ENCODE peak calls at places on chromosomes 5 and 9, in eight cellular contexts. Q, D, K, G, H, N, Y and U are unnamed samples.

GRCh38 chr9:89637787-89638186 is 33.0 kb downstream of the GADD45G start:
- DNase-seq in Y (no peak), K (no peak), H (no peak), Q (peak), D (no peak), G (peak), N (no peak), U (no peak)

GRCh38 chr9:130036099-130036498 is 6.9 kb downstream of the FNBP1 start:
- DNase-seq in Y (no peak), K (no peak), N (peak), H (no peak), Q (peak), D (peak), G (peak), U (peak)

GRCh38 chr5:31531543-31531887 is 378 bp downstream of the DROSHA start:
- DNase-seq in K (no peak), G (peak), Y (peak), H (peak), D (no peak), Q (peak), N (peak), U (peak)

GRCh38 chr5:96852769-96853168 is 23.5 kb upstream of the ERAP2 start:
- DNase-seq in N (peak), H (no peak), Q (peak), Y (no peak), K (no peak), G (no peak), D (peak), U (no peak)

GRCh38 chr5:5523066-5523505 is 100.6 kb downstream of the ICE1 start:
- DNase-seq in Q (no peak), D (no peak), Y (peak), N (peak), K (peak), H (no peak), G (no peak), U (peak)

GRCh38 chr5:115150512-115150911 is 19.2 kb downstream of the TRIM36 start:
- DNase-seq in D (no peak), G (no peak), H (no peak), Y (no peak), N (no peak), K (peak), Q (no peak), U (no peak)

GRCh38 chr9:722388-722980 is 119.0 kb upstream of the DMRT1 start:
- DNase-seq in Y (no peak), G (no peak), D (no peak), N (no peak), H (no peak), Q (no peak), K (no peak), U (no peak)

GRCh38 chr9:136339173-136339957 is 12.0 kb downstream of the GPSM1 start:
- DNase-seq in N (peak), H (peak), Q (peak), G (peak), K (peak), D (no peak), Y (peak), U (peak)

GRCh38 chr9:1267581-1267980 is 217.4 kb downstream of the DMRT2 start:
- DNase-seq in K (no peak), D (no peak), H (no peak), N (no peak), Y (no peak), G (no peak), Q (no peak), U (no peak)

GRCh38 chr5:153275697-153276096 is 214.8 kb upstream of the GRIA1 start:
- DNase-seq in D (no peak), Y (no peak), K (no peak), Q (no peak), N (no peak), G (no peak), H (no peak), U (no peak)

GRCh38 chr5:74469234-74469972 is 171.1 kb downstream of the ENC1 start:
- DNase-seq in Y (no peak), D (no peak), Q (no peak), N (no peak), G (no peak), K (no peak), H (no peak), U (no peak)
- TF ChIP-seq CTCF in Y (peak), D (no peak), Q (no peak), N (no peak), G (no peak), K (peak), H (no peak), U (no peak)

GRCh38 chr5:64506567-64507321 is 929 bp downstream of the RGS7BP start:
- DNase-seq in Q (no peak), G (no peak), D (no peak), H (no peak), N (no peak), K (peak), Y (no peak), U (no peak)
- H3K4me3 ChIP-seq in Q (peak), G (peak), D (peak), H (peak), N (peak), K (peak), Y (no peak), U (no peak)

GRCh38 chr5:148383564-148384388 is at the start of gene FBXO38:
- DNase-seq in Q (peak), N (peak), K (peak), D (peak), G (peak), H (peak), Y (peak), U (peak)
- TF ChIP-seq CTCF in Q (no peak), N (no peak), K (peak), D (no peak), G (no peak), H (no peak), Y (peak), U (no peak)

GRCh38 chr9:72951043-72951442 is 1.8 kb downstream of the ALDH1A1 start:
- DNase-seq in D (no peak), K (no peak), Y (no peak), N (no peak), H (no peak), Q (no peak), G (no peak), U (no peak)

GRCh38 chr9:72952914-72953313 is at the start of gene ALDH1A1:
- DNase-seq in N (no peak), Y (peak), G (peak), K (peak), D (no peak), H (peak), Q (no peak), U (no peak)

GRCh38 chr9:72954431-72955420 is 1.9 kb upstream of the ALDH1A1 start:
- DNase-seq in G (no peak), K (no peak), H (peak), Y (no peak), D (no peak), N (no peak), Q (no peak), U (no peak)

GRCh38 chr9:72951520-72952393 is 1.1 kb downstream of the ALDH1A1 start:
- DNase-seq in D (no peak), Y (no peak), K (no peak), N (no peak), Q (no peak), H (peak), G (no peak), U (no peak)

GRCh38 chr9:72952394-72952720 is 496 bp downstream of the ALDH1A1 start:
- DNase-seq in Q (no peak), D (no peak), K (no peak), H (no peak), G (no peak), Y (no peak), N (no peak), U (no peak)
- H3K4me3 ChIP-seq in Q (peak), D (no peak), K (no peak), H (peak), G (no peak), Y (no peak), N (no peak), U (no peak)

GRCh38 chr5:179431221-179431620 is 86.0 kb upstream of the ADAMTS2 start:
- DNase-seq in Y (no peak), N (no peak), D (no peak), G (no peak), Q (no peak), H (no peak), K (no peak), U (no peak)

GRCh38 chr5:179435181-179435580 is 89.9 kb upstream of the ADAMTS2 start:
- DNase-seq in Q (no peak), G (no peak), Y (no peak), H (no peak), N (no peak), K (no peak), D (no peak), U (no peak)

GRCh38 chr5:179430256-179431175 is 85.3 kb upstream of the ADAMTS2 start:
- DNase-seq in H (no peak), G (no peak), Y (no peak), D (no peak), K (no peak), Q (no peak), N (no peak), U (no peak)

GRCh38 chr5:179435731-179436315 is 90.6 kb upstream of the ADAMTS2 start:
- DNase-seq in G (no peak), Q (no peak), H (no peak), Y (no peak), K (no peak), N (no peak), D (no peak), U (no peak)

DNA sequence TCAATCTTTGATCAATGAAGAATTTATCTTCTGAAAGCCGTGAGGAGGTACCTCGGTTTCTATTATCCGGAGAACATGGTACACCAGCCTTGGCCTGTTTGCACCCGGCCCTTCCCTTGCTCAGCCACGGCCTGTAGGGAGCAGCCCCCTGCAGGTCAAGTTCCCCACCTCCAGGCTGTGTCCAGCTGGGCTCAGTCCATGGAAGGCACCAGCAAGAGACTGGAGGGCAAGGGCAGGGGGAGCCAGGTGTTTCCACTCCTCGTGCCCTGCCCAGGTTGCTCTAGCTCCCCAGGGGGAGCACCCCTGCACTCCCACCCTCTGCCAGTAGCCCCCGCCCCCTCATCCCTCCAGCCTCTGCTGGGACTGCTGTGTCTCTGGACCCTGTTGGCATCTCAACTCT is 87.3 kb upstream of the ADAMTS2 start:
- DNase-seq in Q (no peak), D (no peak), K (no peak), N (no peak), Y (no peak), H (no peak), G (no peak), U (no peak)
- TF ChIP-seq CTCF in Q (no peak), D (no peak), K (no peak), N (no peak), Y (no peak), H (no peak), G (no peak), U (no peak)

DNA sequence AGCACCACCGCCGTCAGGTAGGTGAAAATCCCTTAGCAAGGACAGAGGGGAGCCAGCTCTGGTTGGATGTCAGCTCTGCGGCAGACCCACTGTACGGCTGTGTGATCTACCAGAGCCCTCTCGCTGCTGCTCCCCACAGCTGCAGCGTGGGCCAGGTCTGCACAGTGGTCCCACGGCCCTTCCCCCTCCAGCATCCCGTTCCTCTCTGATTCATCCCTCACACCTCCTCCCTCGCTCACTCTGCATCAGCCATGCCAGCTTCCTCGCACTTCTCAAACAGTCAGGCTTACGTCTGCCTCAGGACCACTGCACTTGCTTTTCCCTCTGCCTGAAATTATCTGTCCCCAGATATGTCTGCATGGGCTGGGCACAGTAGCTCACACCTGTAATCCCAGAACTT is 26.6 kb upstream of the CFAP157 start:
- DNase-seq in Q (no peak), Y (no peak), D (no peak), H (no peak), N (no peak), K (no peak), G (no peak), U (no peak)
- H3K4me3 ChIP-seq in Q (no peak), Y (no peak), D (no peak), H (no peak), N (no peak), K (no peak), G (no peak), U (no peak)